ENCODE peak calls at places on chromosomes 3 and 15, in six cellular contexts. F, G, Z, H, U and V are unnamed samples.

GRCh38 chr3:188157407-188157806 is 3.5 kb downstream of the LPP start:
- DNase-seq in U (no peak), G (no peak), Z (no peak), H (no peak), F (no peak), V (no peak)

GRCh38 chr15:64574220-64574994 is 114.0 kb downstream of the ZNF609 start:
- DNase-seq in H (no peak), G (no peak), Z (no peak), F (peak), U (peak), V (no peak)

GRCh38 chr3:47000198-47000815 is 20.8 kb downstream of the NBEAL2 start:
- DNase-seq in G (no peak), U (no peak), H (no peak), F (no peak), Z (peak), V (no peak)

GRCh38 chr15:99511865-99512632 is 53.7 kb upstream of the MEF2A start:
- DNase-seq in Z (peak), G (no peak), F (peak), H (no peak), U (no peak), V (no peak)

GRCh38 chr3:184574552-184575430 is 13.2 kb downstream of the EPHB3 start:
- DNase-seq in F (no peak), Z (no peak), G (peak), H (no peak), U (no peak), V (no peak)

GRCh38 chr3:37762698-37763097 is 99.0 kb upstream of the CTDSPL start:
- DNase-seq in H (no peak), F (peak), Z (no peak), U (peak), G (no peak), V (no peak)

GRCh38 chr15:79595995-79596622 is 164.0 kb downstream of the MINAR1 start:
- DNase-seq in Z (no peak), G (peak), F (peak), U (peak), H (no peak), V (peak)

GRCh38 chr15:36183207-36183606 is 396.2 kb upstream of the CDIN1 start:
- DNase-seq in G (no peak), F (no peak), H (no peak), Z (no peak), U (no peak), V (no peak)

GRCh38 chr3:160401301-160402095 is 2.0 kb downstream of the SMC4 start:
- DNase-seq in H (no peak), F (peak), U (peak), Z (no peak), G (no peak), V (no peak)

GRCh38 chr3:196127308-196128040 is 45.6 kb upstream of the TFRC start:
- DNase-seq in F (no peak), Z (peak), U (no peak), G (peak), H (no peak), V (no peak)

GRCh38 chr3:179438836-179439235 is 12.4 kb downstream of the GNB4 start:
- DNase-seq in G (peak), F (no peak), H (no peak), U (no peak), Z (no peak), V (no peak)

GRCh38 chr15:66057089-66057488 is 187.8 kb downstream of the RAB11A start:
- DNase-seq in U (no peak), F (no peak), H (no peak), G (no peak), Z (no peak), V (no peak)

GRCh38 chr3:10281951-10282350 is 10.8 kb downstream of the GHRL start:
- DNase-seq in Z (no peak), H (no peak), U (peak), F (peak), G (no peak), V (no peak)

GRCh38 chr3:124610130-124610529 is 120.1 kb upstream of the UMPS start:
- DNase-seq in F (no peak), H (no peak), U (no peak), G (no peak), Z (no peak), V (no peak)

GRCh38 chr3:114827495-114827894 is 319.6 kb downstream of the ZBTB20 start:
- DNase-seq in Z (no peak), G (no peak), H (no peak), U (peak), F (peak), V (peak)

GRCh38 chr3:123143669-123144411 is 57.9 kb upstream of the SEC22A start:
- DNase-seq in U (no peak), F (no peak), H (no peak), G (no peak), Z (no peak), V (peak)

GRCh38 chr3:132445812-132446211 is 28.5 kb downstream of the DNAJC13 start:
- DNase-seq in G (no peak), U (peak), H (no peak), F (peak), Z (no peak), V (no peak)

GRCh38 chr15:66779331-66780009 is 77.4 kb downstream of the SMAD6 start:
- DNase-seq in G (no peak), F (no peak), Z (peak), H (no peak), U (no peak), V (no peak)

GRCh38 chr15:34335176-34335575 is 2.4 kb downstream of the SLC12A6 start:
- DNase-seq in F (peak), U (no peak), H (no peak), G (no peak), Z (no peak), V (no peak)

GRCh38 chr3:52086939-52087675 is 30.7 kb upstream of the DUSP7 start:
- DNase-seq in F (peak), U (no peak), Z (peak), H (no peak), G (no peak), V (no peak)

GRCh38 chr15:100686725-100687488 is 84.5 kb downstream of the ASB7 start:
- DNase-seq in Z (no peak), G (no peak), F (peak), U (peak), H (peak), V (no peak)

GRCh38 chr3:45972534-45973402 is 22.9 kb downstream of the FYCO1 start:
- DNase-seq in U (peak), F (peak), Z (no peak), H (no peak), G (no peak), V (no peak)

GRCh38 chr3:31043184-31043819 is 148.8 kb upstream of the GADL1 start:
- DNase-seq in Z (no peak), U (peak), G (peak), H (no peak), F (peak), V (no peak)

GRCh38 chr3:115403791-115404190 is 219.5 kb upstream of the GAP43 start:
- DNase-seq in H (no peak), U (no peak), Z (no peak), G (no peak), F (no peak), V (no peak)

GRCh38 chr15:25416693-25417092 is 22.1 kb downstream of the UBE3A start:
- DNase-seq in Z (no peak), U (no peak), G (no peak), F (no peak), H (no peak), V (no peak)

GRCh38 chr15:26503998-26504397 is 268.9 kb downstream of the GABRB3 start:
- DNase-seq in U (no peak), F (no peak), G (no peak), Z (no peak), H (no peak), V (no peak)